ENCODE peak calls at places on chromosomes 6 and 20, in eight cellular contexts. P is progenitor cell of endocrine pancreas; D is GM23248; Y is upper lobe of right lung; G is GM23338; Q is CD8-positive, alpha-beta T cell; R is adipocyte; E is HCT116. M is an unnamed sample.

GRCh38 chr20:56362833-56363413 is 4.1 kb downstream of the FAM210B start:
- DNase-seq in R (no peak), G (peak), P (no peak), E (no peak), Q (no peak), D (peak), Y (no peak), M (no peak)

GRCh38 chr6:87914637-87915395 is 132.8 kb upstream of the SPACA1 start:
- DNase-seq in G (no peak), P (no peak), Y (no peak), E (no peak), R (no peak), Q (no peak), D (peak), M (no peak)

GRCh38 chr6:24995270-24995669 is 59.5 kb upstream of the RIPOR2 start:
- DNase-seq in P (no peak), R (no peak), E (no peak), Q (no peak), G (no peak), D (no peak), Y (no peak), M (no peak)

GRCh38 chr6:148323344-148323743 is 19.3 kb upstream of the SASH1 start:
- DNase-seq in D (peak), E (no peak), Q (no peak), P (no peak), G (no peak), Y (no peak), R (no peak), M (no peak)

GRCh38 chr20:4384961-4385360 is 336.7 kb upstream of the PRND start:
- DNase-seq in D (no peak), E (no peak), P (no peak), Q (no peak), R (no peak), G (peak), Y (no peak), M (no peak)

GRCh38 chr6:150470131-150470530 is 101.3 kb downstream of the IYD start:
- DNase-seq in D (no peak), Y (no peak), R (no peak), P (no peak), E (no peak), Q (no peak), G (no peak), M (peak)

GRCh38 chr6:35311390-35312075 is 13.9 kb downstream of the DEF6 start:
- DNase-seq in G (no peak), Y (no peak), E (no peak), Q (peak), P (no peak), D (no peak), R (no peak), M (no peak)

GRCh38 chr6:37822851-37823682 is 3.5 kb downstream of the ZFAND3 start:
- DNase-seq in D (peak), Y (no peak), Q (no peak), E (no peak), R (no peak), G (peak), P (no peak), M (peak)

GRCh38 chr6:20866038-20866437 is 331.8 kb downstream of the CDKAL1 start:
- DNase-seq in D (no peak), E (no peak), G (no peak), Q (no peak), P (no peak), R (no peak), Y (no peak), M (no peak)

GRCh38 chr6:119979862-119980261 is 630.3 kb upstream of the MAN1A1 start:
- DNase-seq in E (peak), Y (no peak), Q (no peak), R (peak), D (peak), P (no peak), G (peak), M (no peak)

GRCh38 chr6:21164768-21165326 is 428.7 kb upstream of the SOX4 start:
- DNase-seq in D (no peak), Y (no peak), G (no peak), Q (no peak), R (no peak), P (no peak), E (peak), M (no peak)

GRCh38 chr20:16350465-16350864 is 222.8 kb downstream of the KIF16B start:
- DNase-seq in E (no peak), D (peak), Y (no peak), Q (no peak), R (no peak), P (no peak), G (no peak), M (no peak)

GRCh38 chr6:132063204-132063603 is 112.0 kb upstream of the CCN2 start:
- DNase-seq in Y (no peak), R (no peak), Q (no peak), E (no peak), P (no peak), G (no peak), D (peak), M (no peak)

GRCh38 chr20:14556206-14556605 is 218.8 kb upstream of the FLRT3 start:
- DNase-seq in R (no peak), Q (no peak), Y (no peak), P (no peak), G (no peak), D (no peak), E (no peak), M (no peak)

GRCh38 chr6:154511735-154512097 is 1.2 kb upstream of the CNKSR3 start:
- DNase-seq in D (peak), P (no peak), E (no peak), Q (no peak), Y (no peak), G (peak), R (no peak), M (no peak)

GRCh38 chr6:25232478-25232877 is 46.7 kb upstream of the CARMIL1 start:
- DNase-seq in Y (no peak), P (no peak), R (peak), G (no peak), E (no peak), Q (no peak), D (peak), M (no peak)

M was measured in LoVo.